ENCODE peak calls at places on chromosomes 7 and 10, in seven cellular contexts. V is iPS-NIHi11; O is stimulated activated CD8-positive, alpha-beta memory T cell treated with anti-CD3 and anti-CD28 coated beads, Interleukin-2, amount 100 ng/mL, for 1 hour; H is amniotic stem cell; U is cardiac fibroblast; P is iris pigment epithelial cell; T is immature natural killer cell. N is an unnamed sample.

GRCh38 chr10:94361161-94361794 is 1.5 kb downstream of the NOC3L start:
- DNase-seq in H (no peak), O (no peak), T (no peak), P (peak), U (peak), V (no peak), N (no peak)

GRCh38 chr7:147400221-147400689 is 1190.3 kb upstream of the C7orf33 start:
- DNase-seq in H (peak), U (peak), O (no peak), V (no peak), P (peak), T (no peak), N (no peak)

GRCh38 chr10:121294630-121295029 is 303.6 kb downstream of the FGFR2 start:
- DNase-seq in V (no peak), P (no peak), U (no peak), O (no peak), H (no peak), T (no peak), N (no peak)

GRCh38 chr10:33547976-33548375 is 213.5 kb upstream of the NRP1 start:
- DNase-seq in V (no peak), O (no peak), U (no peak), P (no peak), T (no peak), H (no peak), N (no peak)

GRCh38 chr10:6052247-6053221 is 9.6 kb downstream of the IL2RA start:
- DNase-seq in T (peak), P (no peak), O (peak), V (no peak), U (no peak), H (no peak), N (no peak)

GRCh38 chr7:157138424-157139141 is at the start of gene UBE3C:
- DNase-seq in P (peak), T (peak), U (peak), V (peak), O (peak), H (peak), N (peak)

GRCh38 chr10:87579563-87579962 is 74.9 kb downstream of the MINPP1 start:
- DNase-seq in U (peak), T (no peak), P (peak), V (no peak), H (no peak), O (no peak), N (no peak)

GRCh38 chr7:53003653-53004445 is 31.6 kb upstream of the POM121L12 start:
- DNase-seq in V (no peak), T (no peak), U (no peak), H (no peak), P (no peak), O (no peak), N (no peak)

GRCh38 chr7:31497501-31497900 is 16.4 kb upstream of the ITPRID1 start:
- DNase-seq in P (no peak), T (no peak), O (no peak), V (no peak), H (no peak), U (no peak), N (no peak)

GRCh38 chr10:16439294-16439693 is 2.5 kb downstream of the PTER start:
- DNase-seq in H (no peak), U (peak), P (no peak), O (no peak), T (no peak), V (no peak), N (no peak)

GRCh38 chr7:21922605-21923004 is 23.1 kb downstream of the CDCA7L start:
- DNase-seq in P (no peak), V (no peak), H (no peak), U (no peak), T (no peak), O (no peak), N (no peak)

GRCh38 chr10:75081379-75081778 is 30.1 kb upstream of the SAMD8 start:
- DNase-seq in O (no peak), U (no peak), P (no peak), H (no peak), V (no peak), T (no peak), N (no peak)

GRCh38 chr10:86851329-86852207 is 95.1 kb downstream of the BMPR1A start:
- DNase-seq in U (peak), H (no peak), T (no peak), V (no peak), P (peak), O (no peak), N (no peak)

GRCh38 chr7:157176771-157177170 is 38.0 kb downstream of the UBE3C start:
- DNase-seq in V (no peak), T (no peak), O (no peak), U (no peak), P (peak), H (no peak), N (no peak)

GRCh38 chr10:132848951-132849545 is 63.1 kb upstream of the NKX6-2 start:
- DNase-seq in T (no peak), V (peak), O (no peak), P (no peak), U (no peak), H (no peak), N (no peak)

GRCh38 chr10:115818015-115818414 is 455.0 kb downstream of the GFRA1 start:
- DNase-seq in O (no peak), U (no peak), H (no peak), V (no peak), P (peak), T (no peak), N (no peak)

GRCh38 chr10:43251664-43252165 is 15.2 kb downstream of the RASGEF1A start:
- DNase-seq in O (no peak), V (peak), U (no peak), P (no peak), H (no peak), T (no peak), N (peak)

GRCh38 chr10:17533731-17534130 is 79.3 kb upstream of the ST8SIA6 start:
- DNase-seq in V (no peak), O (no peak), H (no peak), U (peak), T (no peak), P (peak), N (no peak)

GRCh38 chr10:110209926-110210662 is 2.7 kb downstream of the MXI1 start:
- DNase-seq in U (peak), O (no peak), V (peak), T (peak), P (peak), H (peak), N (peak)

GRCh38 chr7:66183700-66184099 is 21.4 kb upstream of the TPST1 start:
- DNase-seq in T (no peak), U (peak), P (peak), O (no peak), H (peak), V (no peak), N (no peak)

GRCh38 chr10:22341190-22341935 is 3.9 kb upstream of the SPAG6 start:
- DNase-seq in O (no peak), U (peak), P (peak), V (no peak), H (no peak), T (no peak), N (no peak)

GRCh38 chr7:142303650-142304049 is 45.8 kb upstream of the PRSS58 start:
- DNase-seq in T (no peak), H (no peak), V (peak), O (no peak), U (no peak), P (no peak), N (peak)

GRCh38 chr7:75611557-75612178 is 119.5 kb downstream of the SPDYE5 start:
- DNase-seq in T (no peak), V (peak), O (no peak), P (no peak), U (peak), H (no peak), N (peak)

GRCh38 chr10:59273453-59273852 is 88.9 kb downstream of the FAM13C start:
- DNase-seq in V (no peak), H (no peak), U (peak), T (no peak), O (no peak), P (no peak), N (no peak)

GRCh38 chr10:96292971-96293909 is 11.0 kb upstream of the DNTT start:
- DNase-seq in P (peak), O (no peak), V (peak), U (peak), T (no peak), H (peak), N (peak)